ENCODE peak calls at places on chromosomes 16 and 17, in nine cellular contexts. T is cardiac muscle cell; G is small intestine; J is midbrain; U is HFFc6; P is effector CD4-positive, alpha-beta T cell; H is B cell; L is epithelial cell of proximal tubule; Z is germinal center. C is an unnamed sample.

GRCh38 chr17:62707425-62707739 is 79.9 kb downstream of the MRC2 start:
- DNase-seq in T (no peak), G (no peak), J (no peak), U (no peak), P (no peak), H (no peak), L (no peak), Z (no peak), C (no peak)

GRCh38 chr16:56789360-56789759 is 59.4 kb downstream of the NUP93 start:
- DNase-seq in T (peak), G (peak), J (no peak), U (peak), P (no peak), H (no peak), L (no peak), Z (peak), C (no peak)

GRCh38 chr17:37490022-37490587 is 414 bp downstream of the DUSP14 start:
- DNase-seq in T (peak), G (peak), J (no peak), U (peak), P (peak), H (peak), L (no peak), Z (peak), C (no peak)

GRCh38 chr17:79901131-79901530 is 61.9 kb upstream of the CBX4 start:
- DNase-seq in T (no peak), G (no peak), J (no peak), U (no peak), P (no peak), H (no peak), L (no peak), Z (no peak), C (no peak)

GRCh38 chr16:52405441-52405840 is 141.5 kb downstream of the TOX3 start:
- DNase-seq in T (no peak), G (no peak), J (no peak), U (no peak), P (no peak), H (no peak), L (no peak), Z (no peak), C (no peak)

GRCh38 chr17:58224315-58224714 is 5.3 kb upstream of the MKS1 start:
- DNase-seq in T (no peak), G (no peak), J (no peak), U (peak), P (no peak), H (no peak), L (no peak), Z (no peak), C (no peak)

GRCh38 chr16:9755076-9755475 is 427.2 kb downstream of the GRIN2A start:
- DNase-seq in T (no peak), G (no peak), J (no peak), U (no peak), P (no peak), H (no peak), L (no peak), Z (no peak), C (no peak)

GRCh38 chr16:18792836-18793433 is 2.8 kb upstream of the RPS15A start:
- DNase-seq in T (no peak), G (no peak), J (no peak), U (no peak), P (no peak), H (no peak), L (no peak), Z (no peak), C (no peak)